ENCODE peak calls at places on chromosomes 2 and 18, in six cellular contexts. Z, G, O, P, C and I are unnamed samples.
A peak's percentile ranks its signal among the peaks of the same experiment; 100 is the strongest.

GRCh38 chr18:31607384-31607783 is 15.7 kb downstream of the TTR start:
- DNase-seq in Z (no peak), G (no peak), O (no peak), P (no peak), C (no peak), I (no peak)

GRCh38 chr2:197372582-197372981 is 62.0 kb upstream of the ANKRD44 start:
- DNase-seq in Z (no peak), G (no peak), O (peak; percentile 51), P (no peak), C (no peak), I (no peak)

GRCh38 chr2:118105497-118105896 is 17.2 kb downstream of the INSIG2 start:
- DNase-seq in Z (no peak), G (no peak), O (no peak), P (no peak), C (no peak), I (no peak)

GRCh38 chr2:16205631-16206030 is 265.3 kb downstream of the MYCN start:
- DNase-seq in Z (no peak), G (no peak), O (no peak), P (no peak), C (no peak), I (no peak)

GRCh38 chr2:14626873-14627272 is 5.6 kb upstream of the LRATD1 start:
- DNase-seq in Z (no peak), G (no peak), O (no peak), P (no peak), C (no peak), I (no peak)

GRCh38 chr2:11703700-11704099 is 33.7 kb upstream of the NTSR2 start:
- DNase-seq in Z (peak; percentile 21), G (no peak), O (peak; percentile 55), P (no peak), C (no peak), I (no peak)

GRCh38 chr2:70967189-70967588 is 11.2 kb upstream of the ANKRD53 start:
- DNase-seq in Z (no peak), G (no peak), O (no peak), P (no peak), C (no peak), I (no peak)

GRCh38 chr18:42052137-42052708 is 97.2 kb downstream of the PIK3C3 start:
- DNase-seq in Z (peak; percentile 57), G (no peak), O (peak; percentile 53), P (no peak), C (no peak), I (no peak)

GRCh38 chr2:134366359-134366758 is 112.5 kb downstream of the MGAT5 start:
- DNase-seq in Z (no peak), G (no peak), O (no peak), P (no peak), C (no peak), I (no peak)

GRCh38 chr18:44637210-44638051 is 43.3 kb upstream of the SETBP1 start:
- DNase-seq in Z (peak; percentile 7), G (no peak), O (peak; percentile 5), P (no peak), C (no peak), I (peak; percentile 4)

GRCh38 chr2:102141011-102141914 is 1.3 kb upstream of the IL1R1 start:
- DNase-seq in Z (peak; percentile 95), G (no peak), O (peak; percentile 99), P (no peak), C (no peak), I (no peak)

GRCh38 chr2:213238753-213239591 is 45.3 kb upstream of the SPAG16 start:
- DNase-seq in Z (peak; percentile 95), G (no peak), O (peak; percentile 84), P (no peak), C (no peak), I (no peak)